ENCODE peak calls at places on chromosomes 13 and 19, in nine cellular contexts. D is psoas muscle; O is activated T-cell treated with anti-CD3 and anti-CD28 coated beads, Interleukin-2, amount 50 U/mL, for 72 hours; G is lung microvascular endothelial cell; K is IMR-90; T is thoracic aorta; B is right cardiac atrium; X is stimulated activated CD8-positive, alpha-beta memory T cell treated with anti-CD3 and anti-CD28 coated beads, Interleukin-7, amount 100 ng/mL, for 1 hour; V is stimulated activated CD4-positive, alpha-beta T cell treated with anti-CD3 and anti-CD28 coated beads, TNF-alpha, amount 100 ng/mL, for 48 hours. N is an unnamed sample.

GRCh38 chr19:33197591-33198000 is 3.5 kb downstream of the LRP3 start:
- DNase-seq in D (no peak), O (no peak), G (no peak), K (no peak), T (no peak), B (no peak), X (no peak), V (no peak), N (no peak)

GRCh38 chr13:77966671-77967070 is 48.0 kb upstream of the EDNRB start:
- DNase-seq in D (no peak), O (no peak), G (no peak), K (no peak), T (no peak), B (no peak), X (no peak), V (no peak), N (no peak)

GRCh38 chr13:35987572-35988513 is 143.3 kb downstream of the DCLK1 start:
- DNase-seq in D (no peak), O (no peak), G (no peak), K (no peak), T (no peak), B (no peak), X (no peak), V (no peak), N (no peak)

GRCh38 chr13:99371956-99372355 is 64.8 kb upstream of the GPR183 start:
- DNase-seq in D (no peak), O (peak; percentile 61), G (no peak), K (no peak), T (no peak), B (no peak), X (no peak), V (no peak), N (no peak)

GRCh38 chr13:48750588-48751383 is 97.1 kb downstream of the CYSLTR2 start:
- DNase-seq in D (peak; percentile 27), O (no peak), G (peak; percentile 25), K (no peak), T (no peak), B (peak; percentile 62), X (no peak), V (no peak), N (peak; percentile 66)

GRCh38 chr13:105530468-105530867 is 1005.0 kb downstream of the EFNB2 start:
- DNase-seq in D (no peak), O (no peak), G (no peak), K (no peak), T (no peak), B (no peak), X (no peak), V (no peak), N (no peak)

GRCh38 chr19:47351545-47351944 is 2.4 kb downstream of the DHX34 start:
- DNase-seq in D (no peak), O (no peak), G (peak; percentile 63), K (peak; percentile 27), T (no peak), B (no peak), X (no peak), V (no peak), N (no peak)

GRCh38 chr13:34469212-34469983 is 472.7 kb upstream of the NBEA start:
- DNase-seq in D (no peak), O (no peak), G (peak; percentile 74), K (no peak), T (no peak), B (no peak), X (no peak), V (no peak), N (no peak)

GRCh38 chr19:40442328-40443130 is 1.6 kb downstream of the SERTAD3 start:
- DNase-seq in D (no peak), O (no peak), G (no peak), K (no peak), T (no peak), B (no peak), X (no peak), V (no peak), N (no peak)

GRCh38 chr19:10516064-10516385 is 1.2 kb downstream of the S1PR5 start:
- DNase-seq in D (no peak), O (no peak), G (no peak), K (no peak), T (no peak), B (no peak), X (no peak), V (no peak), N (no peak)

GRCh38 chr19:10422846-10423245 is 2.5 kb downstream of the PDE4A start:
- DNase-seq in D (no peak), O (no peak), G (no peak), K (no peak), T (no peak), B (no peak), X (no peak), V (no peak), N (no peak)

GRCh38 chr19:18507021-18507726 is 14.7 kb downstream of the ELL start:
- DNase-seq in D (peak; percentile 55), O (no peak), G (peak; percentile 28), K (no peak), T (no peak), B (no peak), X (no peak), V (no peak), N (peak; percentile 52)

GRCh38 chr13:30301827-30302226 is 5.5 kb downstream of the KATNAL1 start:
- DNase-seq in D (no peak), O (no peak), G (no peak), K (no peak), T (no peak), B (no peak), X (no peak), V (no peak), N (no peak)

GRCh38 chr19:46030861-46031550 is 8.2 kb upstream of the PGLYRP1 start:
- DNase-seq in D (no peak), O (no peak), G (no peak), K (no peak), T (no peak), B (no peak), X (no peak), V (no peak), N (no peak)

GRCh38 chr13:20814224-20814910 is 40.6 kb upstream of the EEF1AKMT1 start:
- DNase-seq in D (peak; percentile 90), O (no peak), G (peak; percentile 98), K (peak; percentile 96), T (peak; percentile 69), B (peak; percentile 87), X (no peak), V (no peak), N (peak; percentile 94)

GRCh38 chr13:87923713-87924112 is 252.5 kb downstream of the SLITRK5 start:
- DNase-seq in D (no peak), O (no peak), G (no peak), K (no peak), T (no peak), B (no peak), X (no peak), V (no peak), N (no peak)

GRCh38 chr19:35790981-35791813 is 15.8 kb downstream of the ARHGAP33 start:
- DNase-seq in D (no peak), O (peak; percentile 18), G (no peak), K (no peak), T (no peak), B (no peak), X (no peak), V (no peak), N (no peak)

GRCh38 chr13:43948059-43948458 is 68.4 kb downstream of the LACC1 start:
- DNase-seq in D (no peak), O (no peak), G (no peak), K (no peak), T (no peak), B (no peak), X (no peak), V (no peak), N (no peak)

GRCh38 chr13:26362261-26362660 is 108.3 kb downstream of the CDK8 start:
- DNase-seq in D (no peak), O (no peak), G (no peak), K (no peak), T (no peak), B (no peak), X (no peak), V (no peak), N (no peak)

GRCh38 chr13:46183018-46183940 is 1.3 kb upstream of the LCP1 start:
- DNase-seq in D (no peak), O (no peak), G (no peak), K (no peak), T (no peak), B (no peak), X (no peak), V (no peak), N (no peak)

GRCh38 chr13:40764587-40765403 is 6.2 kb downstream of the MRPS31 start:
- DNase-seq in D (no peak), O (peak; percentile 58), G (no peak), K (no peak), T (no peak), B (no peak), X (no peak), V (peak; percentile 27), N (no peak)

GRCh38 chr13:114313061-114313860 is 1.0 kb upstream of the CHAMP1 start:
- DNase-seq in D (no peak), O (peak; percentile 53), G (peak; percentile 8), K (peak; percentile 51), T (no peak), B (no peak), X (no peak), V (no peak), N (no peak)

GRCh38 chr19:54412877-54413276 is 2.4 kb upstream of the TTYH1 start:
- DNase-seq in D (no peak), O (no peak), G (no peak), K (no peak), T (no peak), B (no peak), X (no peak), V (no peak), N (no peak)

GRCh38 chr13:51422484-51422883 is 30.4 kb downstream of the INTS6 start:
- DNase-seq in D (no peak), O (no peak), G (no peak), K (no peak), T (no peak), B (no peak), X (no peak), V (no peak), N (no peak)

GRCh38 chr19:47381653-47382279 is 32.7 kb downstream of the DHX34 start:
- DNase-seq in D (no peak), O (no peak), G (no peak), K (no peak), T (no peak), B (no peak), X (peak; percentile 10), V (no peak), N (no peak)

GRCh38 chr19:7177926-7178325 is 108.4 kb downstream of the ZNF557 start:
- DNase-seq in D (no peak), O (no peak), G (no peak), K (peak; percentile 50), T (no peak), B (no peak), X (no peak), V (no peak), N (no peak)

GRCh38 chr13:47039106-47039505 is 142.3 kb upstream of the HTR2A start:
- DNase-seq in D (no peak), O (no peak), G (no peak), K (peak; percentile 89), T (no peak), B (no peak), X (no peak), V (no peak), N (no peak)

GRCh38 chr19:1370579-1371361 is 12.9 kb upstream of the NDUFS7 start:
- DNase-seq in D (no peak), O (no peak), G (no peak), K (no peak), T (no peak), B (no peak), X (no peak), V (no peak), N (no peak)

GRCh38 chr19:18251587-18252369 is 22.5 kb downstream of the IQCN start:
- DNase-seq in D (peak; percentile 74), O (peak; percentile 80), G (peak; percentile 66), K (peak; percentile 63), T (peak; percentile 31), B (peak; percentile 66), X (peak; percentile 61), V (peak; percentile 71), N (peak; percentile 84)

GRCh38 chr19:3250675-3251074 is 26.2 kb downstream of the CELF5 start:
- DNase-seq in D (no peak), O (peak; percentile 43), G (peak; percentile 15), K (no peak), T (no peak), B (no peak), X (no peak), V (no peak), N (no peak)

GRCh38 chr19:54325194-54325621 is 12.2 kb upstream of the LILRA5 start:
- DNase-seq in D (no peak), O (peak; percentile 34), G (peak; percentile 54), K (peak; percentile 8), T (no peak), B (no peak), X (peak; percentile 27), V (peak; percentile 38), N (no peak)

N was measured in tibial artery.